ENCODE peak calls at places on chromosomes 11 and 22, in six cellular contexts. W, C, S, J, A and R are unnamed samples.
A peak's percentile ranks its signal among the peaks of the same experiment; 100 is the strongest.

GRCh38 chr11:9070740-9071476 is 20.5 kb downstream of the SCUBE2 start:
- DNase-seq in W (no peak), C (no peak), S (no peak), J (no peak), A (no peak), R (no peak)

GRCh38 chr11:78987748-78988147 is 413.1 kb upstream of the NARS2 start:
- DNase-seq in W (no peak), C (no peak), S (no peak), J (no peak), A (no peak), R (no peak)

GRCh38 chr11:118620529-118621070 is 13.2 kb downstream of the PHLDB1 start:
- DNase-seq in W (no peak), C (no peak), S (no peak), J (peak; percentile 19), A (no peak), R (no peak)

GRCh38 chr11:125494601-125494986 is 1.5 kb downstream of the FEZ1 start:
- DNase-seq in W (no peak), C (peak; percentile 55), S (peak; percentile 31), J (no peak), A (no peak), R (no peak)

GRCh38 chr11:134050541-134051383 is 18.1 kb upstream of the JAM3 start:
- DNase-seq in W (peak; percentile 76), C (peak; percentile 92), S (peak; percentile 89), J (no peak), A (peak; percentile 63), R (peak; percentile 43)

GRCh38 chr11:43602670-43603069 is 77.9 kb upstream of the HSD17B12 start:
- DNase-seq in W (no peak), C (no peak), S (no peak), J (no peak), A (no peak), R (no peak)

GRCh38 chr22:23270212-23270733 is 90.0 kb downstream of the BCR start:
- DNase-seq in W (no peak), C (no peak), S (no peak), J (no peak), A (no peak), R (no peak)

GRCh38 chr11:10302294-10302743 is 2.6 kb upstream of the ADM start:
- DNase-seq in W (no peak), C (no peak), S (no peak), J (no peak), A (no peak), R (no peak)

GRCh38 chr22:31734512-31734911 is 15.4 kb downstream of the PRR14L start:
- DNase-seq in W (no peak), C (no peak), S (no peak), J (no peak), A (no peak), R (no peak)

GRCh38 chr11:108959124-108959761 is 294.4 kb downstream of the DDX10 start:
- DNase-seq in W (no peak), C (no peak), S (no peak), J (no peak), A (no peak), R (no peak)

GRCh38 chr11:123690490-123690889 is 36.1 kb upstream of the SCN3B start:
- DNase-seq in W (no peak), C (no peak), S (no peak), J (no peak), A (no peak), R (no peak)

GRCh38 chr22:24216541-24217209 is 28.2 kb downstream of the GGT5 start:
- DNase-seq in W (no peak), C (peak; percentile 59), S (no peak), J (no peak), A (no peak), R (no peak)

GRCh38 chr22:40965936-40966557 is 14.9 kb downstream of the RBX1 start:
- DNase-seq in W (no peak), C (no peak), S (no peak), J (no peak), A (no peak), R (no peak)

GRCh38 chr11:38305682-38306081 is 1707.6 kb upstream of the RAG2 start:
- DNase-seq in W (no peak), C (no peak), S (no peak), J (no peak), A (no peak), R (no peak)

GRCh38 chr11:3644817-3645235 is at the start of gene ART1:
- DNase-seq in W (no peak), C (no peak), S (no peak), J (no peak), A (no peak), R (no peak)

GRCh38 chr22:22928666-22929380 is 41.2 kb downstream of the IGLL5 start:
- DNase-seq in W (peak; percentile 84), C (peak; percentile 69), S (peak; percentile 83), J (no peak), A (peak; percentile 9), R (peak; percentile 89)

GRCh38 chr11:33874910-33875490 is 16.9 kb downstream of the LMO2 start:
- DNase-seq in W (no peak), C (no peak), S (no peak), J (no peak), A (no peak), R (no peak)

GRCh38 chr22:45720875-45721378 is 49.3 kb downstream of the ATXN10 start:
- DNase-seq in W (no peak), C (no peak), S (no peak), J (no peak), A (no peak), R (no peak)

GRCh38 chr11:120342226-120342625 is 6.0 kb downstream of the ARHGEF12 start:
- DNase-seq in W (no peak), C (no peak), S (no peak), J (no peak), A (no peak), R (no peak)